ENCODE peak calls at places on chromosomes 1 and 21, in five cellular contexts. One of them, this sample, is unnamed.
A peak's percentile ranks its signal among the peaks of the same experiment; 100 is the strongest.

GRCh38 chr1:156482276-156482675 is 18.3 kb downstream of the MEF2D start:
- DNase-seq in fibroblast of lung: no peak
- DNase-seq in stomach: no peak
- DNase-seq in breast epithelium: no peak
- DNase-seq in AG04450: no peak
- DNase-seq in this sample: no peak

GRCh38 chr21:44925027-44925755 is 4.5 kb upstream of the ITGB2 start:
- DNase-seq in fibroblast of lung: peak; percentile 47
- DNase-seq in stomach: no peak
- DNase-seq in breast epithelium: no peak
- DNase-seq in AG04450: no peak
- DNase-seq in this sample: no peak

GRCh38 chr1:205711105-205712048 is 31.1 kb upstream of the SLC45A3 start:
- DNase-seq in fibroblast of lung: peak; percentile 74
- DNase-seq in stomach: peak; percentile 71
- DNase-seq in breast epithelium: peak; percentile 56
- DNase-seq in AG04450: peak; percentile 66
- DNase-seq in this sample: peak; percentile 70

GRCh38 chr1:30885580-30886513 is 22.7 kb downstream of the SDC3 start:
- DNase-seq in fibroblast of lung: no peak
- DNase-seq in stomach: no peak
- DNase-seq in breast epithelium: peak; percentile 83
- DNase-seq in AG04450: no peak
- DNase-seq in this sample: no peak

GRCh38 chr21:31220567-31220966 is 123.5 kb downstream of the TIAM1 start:
- DNase-seq in fibroblast of lung: peak; percentile 20
- DNase-seq in stomach: no peak
- DNase-seq in breast epithelium: no peak
- DNase-seq in AG04450: no peak
- DNase-seq in this sample: no peak

GRCh38 chr1:88763649-88764406 is 79.8 kb downstream of the PKN2 start:
- DNase-seq in fibroblast of lung: peak; percentile 84
- DNase-seq in stomach: no peak
- DNase-seq in breast epithelium: no peak
- DNase-seq in AG04450: no peak
- DNase-seq in this sample: no peak

GRCh38 chr1:110242731-110243130 is 32.6 kb downstream of the KCNC4 start:
- DNase-seq in fibroblast of lung: no peak
- DNase-seq in stomach: no peak
- DNase-seq in breast epithelium: no peak
- DNase-seq in AG04450: no peak
- DNase-seq in this sample: no peak

GRCh38 chr1:153122831-153123421 is 9.6 kb upstream of the SPRR2F start:
- DNase-seq in fibroblast of lung: no peak
- DNase-seq in stomach: peak; percentile 62
- DNase-seq in breast epithelium: peak; percentile 59
- DNase-seq in AG04450: no peak
- DNase-seq in this sample: no peak

GRCh38 chr1:29711582-29712274 is 475.4 kb downstream of the PTPRU start:
- DNase-seq in fibroblast of lung: peak; percentile 96
- DNase-seq in stomach: no peak
- DNase-seq in breast epithelium: no peak
- DNase-seq in AG04450: no peak
- DNase-seq in this sample: no peak

GRCh38 chr1:38009088-38009840 is 3.3 kb upstream of the UTP11 start:
- DNase-seq in fibroblast of lung: peak; percentile 72
- DNase-seq in stomach: no peak
- DNase-seq in breast epithelium: no peak
- DNase-seq in AG04450: no peak
- DNase-seq in this sample: no peak

GRCh38 chr1:20896824-20897223 is 109.7 kb upstream of the HP1BP3 start:
- DNase-seq in fibroblast of lung: peak; percentile 72
- DNase-seq in stomach: no peak
- DNase-seq in breast epithelium: no peak
- DNase-seq in AG04450: no peak
- DNase-seq in this sample: no peak

GRCh38 chr1:37865348-37866119 is 6.1 kb upstream of the MTF1 start:
- DNase-seq in fibroblast of lung: peak; percentile 26
- DNase-seq in stomach: no peak
- DNase-seq in breast epithelium: no peak
- DNase-seq in AG04450: no peak
- DNase-seq in this sample: no peak

GRCh38 chr1:31306278-31306677 is 9.4 kb downstream of the ZCCHC17 start:
- DNase-seq in fibroblast of lung: peak; percentile 93
- DNase-seq in stomach: no peak
- DNase-seq in breast epithelium: no peak
- DNase-seq in AG04450: peak; percentile 92
- DNase-seq in this sample: no peak

GRCh38 chr1:10084045-10084444 is 51.3 kb downstream of the UBE4B start:
- DNase-seq in fibroblast of lung: no peak
- DNase-seq in stomach: no peak
- DNase-seq in breast epithelium: no peak
- DNase-seq in AG04450: no peak
- DNase-seq in this sample: no peak

GRCh38 chr1:214566158-214567104 is 15.0 kb upstream of the PTPN14 start:
- DNase-seq in fibroblast of lung: peak; percentile 89
- DNase-seq in stomach: no peak
- DNase-seq in breast epithelium: no peak
- DNase-seq in AG04450: no peak
- DNase-seq in this sample: no peak

GRCh38 chr1:50603274-50604271 is 180.3 kb upstream of the DMRTA2 start:
- DNase-seq in fibroblast of lung: peak; percentile 81
- DNase-seq in stomach: no peak
- DNase-seq in breast epithelium: peak; percentile 51
- DNase-seq in AG04450: no peak
- DNase-seq in this sample: no peak

GRCh38 chr1:54396280-54396903 is 9.8 kb downstream of the SSBP3 start:
- DNase-seq in fibroblast of lung: no peak
- DNase-seq in stomach: no peak
- DNase-seq in breast epithelium: no peak
- DNase-seq in AG04450: no peak
- DNase-seq in this sample: no peak

GRCh38 chr1:202315576-202316168 is 26.1 kb downstream of the UBE2T start:
- DNase-seq in fibroblast of lung: peak; percentile 53
- DNase-seq in stomach: peak; percentile 87
- DNase-seq in breast epithelium: peak; percentile 74
- DNase-seq in AG04450: peak; percentile 44
- DNase-seq in this sample: peak; percentile 83

GRCh38 chr1:3900969-3901529 is 977 bp upstream of the C1orf174 start:
- DNase-seq in fibroblast of lung: peak; percentile 92
- DNase-seq in stomach: peak; percentile 99
- DNase-seq in breast epithelium: peak; percentile 98
- DNase-seq in AG04450: peak; percentile 87
- DNase-seq in this sample: peak; percentile 99

GRCh38 chr1:115829023-115829674 is 11.8 kb downstream of the NHLH2 start:
- DNase-seq in fibroblast of lung: peak; percentile 79
- DNase-seq in stomach: no peak
- DNase-seq in breast epithelium: no peak
- DNase-seq in AG04450: peak; percentile 27
- DNase-seq in this sample: peak; percentile 29

GRCh38 chr1:234589854-234590620 is 19.9 kb downstream of the IRF2BP2 start:
- DNase-seq in fibroblast of lung: peak; percentile 40
- DNase-seq in stomach: no peak
- DNase-seq in breast epithelium: no peak
- DNase-seq in AG04450: no peak
- DNase-seq in this sample: no peak

GRCh38 chr1:234586892-234587445 is 23.0 kb downstream of the IRF2BP2 start:
- DNase-seq in fibroblast of lung: peak; percentile 25
- DNase-seq in stomach: no peak
- DNase-seq in breast epithelium: no peak
- DNase-seq in AG04450: no peak
- DNase-seq in this sample: no peak

GRCh38 chr1:234589064-234589765 is 20.8 kb downstream of the IRF2BP2 start:
- DNase-seq in fibroblast of lung: peak; percentile 73
- DNase-seq in stomach: no peak
- DNase-seq in breast epithelium: peak; percentile 74
- DNase-seq in AG04450: no peak
- DNase-seq in this sample: no peak

GRCh38 chr1:234586304-234586703 is 23.7 kb downstream of the IRF2BP2 start:
- DNase-seq in fibroblast of lung: no peak
- DNase-seq in stomach: no peak
- DNase-seq in breast epithelium: no peak
- DNase-seq in AG04450: no peak
- DNase-seq in this sample: no peak

DNA sequence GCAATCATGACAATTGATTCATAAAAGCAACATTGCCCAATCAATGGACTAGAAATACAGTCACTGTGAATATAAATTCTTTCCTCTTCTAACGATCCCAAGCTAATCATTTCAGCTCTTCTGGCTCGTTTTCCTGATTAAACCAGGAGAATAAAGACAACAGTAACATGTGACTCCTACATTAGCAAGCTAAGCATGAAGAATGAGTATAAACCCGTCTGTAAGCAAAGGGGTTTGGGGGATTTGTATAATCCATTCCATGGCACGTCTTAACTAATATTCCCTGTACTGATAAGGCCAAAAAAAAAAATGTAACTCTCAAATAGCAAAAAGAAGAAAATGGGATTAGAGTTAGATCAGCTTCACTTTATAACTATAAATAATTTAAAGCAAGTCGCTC is 21.6 kb downstream of the IRF2BP2 start:
- DNase-seq in fibroblast of lung: no peak
- DNase-seq in stomach: no peak
- DNase-seq in breast epithelium: no peak
- DNase-seq in AG04450: no peak
- DNase-seq in this sample: no peak
- H3K9me3 ChIP-seq in fibroblast of lung: no peaks in the 10 kb centered on the region
- H3K9me3 ChIP-seq in stomach: no peaks in the 10 kb centered on the region
- H3K9me3 ChIP-seq in breast epithelium: no peaks in the 10 kb centered on the region
- H3K9me3 ChIP-seq in AG04450: no peaks in the 10 kb centered on the region
- H3K9me3 ChIP-seq in this sample: no peaks in the 10 kb centered on the region

GRCh38 chr1:224846119-224846907 is 83.2 kb upstream of the DNAH14 start:
- DNase-seq in fibroblast of lung: no peak
- DNase-seq in stomach: no peak
- DNase-seq in breast epithelium: no peak
- DNase-seq in AG04450: no peak
- DNase-seq in this sample: no peak
- H3K9me3 ChIP-seq in fibroblast of lung: no peaks in the 10 kb centered on the region
- H3K9me3 ChIP-seq in stomach: peaks cover 12% of the 10 kb centered on the region
- H3K9me3 ChIP-seq in breast epithelium: peaks cover 8% of the 10 kb centered on the region
- H3K9me3 ChIP-seq in AG04450: peaks cover 4% of the 10 kb centered on the region
- H3K9me3 ChIP-seq in this sample: no peaks in the 10 kb centered on the region

DNA sequence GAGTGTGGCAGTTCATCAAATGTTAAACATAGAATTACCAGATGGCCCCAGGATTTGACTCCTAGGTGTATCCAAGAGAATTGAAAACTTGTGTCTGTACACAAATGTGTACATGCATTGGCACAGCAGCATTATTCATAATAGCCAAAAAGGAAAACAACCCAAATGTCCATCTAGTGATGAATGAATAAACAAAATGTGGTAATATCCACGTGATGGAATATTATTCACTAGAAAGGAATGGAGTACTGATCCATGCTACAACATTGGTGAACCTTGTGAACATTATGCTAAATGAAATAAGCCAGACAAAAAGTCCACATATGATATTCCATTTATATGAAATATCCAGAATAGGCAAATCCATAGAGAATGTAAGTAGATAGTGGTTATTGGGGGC is 77.7 kb downstream of the RAVER2 start:
- DNase-seq in fibroblast of lung: peak; percentile 24
- DNase-seq in stomach: no peak
- DNase-seq in breast epithelium: no peak
- DNase-seq in AG04450: no peak
- DNase-seq in this sample: no peak
- H3K9me3 ChIP-seq in fibroblast of lung: no peaks in the 10 kb centered on the region
- H3K9me3 ChIP-seq in stomach: no peaks in the 10 kb centered on the region
- H3K9me3 ChIP-seq in breast epithelium: no peaks in the 10 kb centered on the region
- H3K9me3 ChIP-seq in AG04450: no peaks in the 10 kb centered on the region
- H3K9me3 ChIP-seq in this sample: no peaks in the 10 kb centered on the region

DNA sequence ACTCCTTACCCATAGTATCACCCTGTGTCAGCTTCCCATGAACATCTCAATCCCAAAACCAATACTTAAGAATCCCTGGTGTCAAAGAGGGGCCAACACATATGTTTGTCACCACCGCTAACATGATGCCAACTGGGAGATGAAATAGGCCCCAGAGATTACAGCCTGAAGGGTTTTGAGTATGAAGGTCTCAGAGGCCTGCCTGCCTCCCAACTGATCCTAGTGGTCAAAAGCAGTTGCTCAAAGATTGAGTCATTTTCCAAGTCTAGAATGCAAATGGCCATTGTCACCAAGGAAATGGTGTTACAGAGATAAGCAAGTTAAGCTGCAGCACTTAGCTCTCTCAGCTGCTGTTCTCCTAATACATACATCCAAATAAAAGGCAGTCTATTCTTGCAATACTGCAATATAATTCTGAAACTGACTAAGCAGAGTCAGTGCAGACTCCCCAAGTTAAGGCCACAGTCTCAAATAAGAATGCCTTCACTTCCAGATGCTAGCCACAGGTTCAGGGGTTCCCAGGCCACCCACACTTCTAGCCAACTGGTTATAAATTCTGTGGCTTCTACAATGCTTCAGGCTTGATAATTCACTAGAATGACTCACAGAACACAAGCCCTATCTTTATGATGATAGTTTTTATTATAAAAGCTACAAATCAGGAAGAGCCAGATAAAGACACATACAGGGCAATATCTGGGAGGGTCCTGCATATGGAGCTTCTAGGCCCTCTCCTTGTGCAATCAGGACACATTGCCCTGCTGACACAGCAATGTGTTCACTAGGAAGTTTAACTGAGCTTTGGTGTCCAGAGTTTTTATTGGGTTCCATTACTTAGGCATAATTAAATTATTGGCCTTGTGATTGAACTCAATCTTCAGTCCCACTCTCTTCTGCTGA is 18.6 kb downstream of the DUSP10 start:
- DNase-seq in fibroblast of lung: peak; percentile 89
- DNase-seq in stomach: no peak
- DNase-seq in breast epithelium: no peak
- DNase-seq in AG04450: no peak
- DNase-seq in this sample: no peak
- H3K9me3 ChIP-seq in fibroblast of lung: no peaks in the 10 kb centered on the region
- H3K9me3 ChIP-seq in stomach: no peaks in the 10 kb centered on the region
- H3K9me3 ChIP-seq in breast epithelium: no peaks in the 10 kb centered on the region
- H3K9me3 ChIP-seq in AG04450: no peaks in the 10 kb centered on the region
- H3K9me3 ChIP-seq in this sample: no peaks in the 10 kb centered on the region

DNA sequence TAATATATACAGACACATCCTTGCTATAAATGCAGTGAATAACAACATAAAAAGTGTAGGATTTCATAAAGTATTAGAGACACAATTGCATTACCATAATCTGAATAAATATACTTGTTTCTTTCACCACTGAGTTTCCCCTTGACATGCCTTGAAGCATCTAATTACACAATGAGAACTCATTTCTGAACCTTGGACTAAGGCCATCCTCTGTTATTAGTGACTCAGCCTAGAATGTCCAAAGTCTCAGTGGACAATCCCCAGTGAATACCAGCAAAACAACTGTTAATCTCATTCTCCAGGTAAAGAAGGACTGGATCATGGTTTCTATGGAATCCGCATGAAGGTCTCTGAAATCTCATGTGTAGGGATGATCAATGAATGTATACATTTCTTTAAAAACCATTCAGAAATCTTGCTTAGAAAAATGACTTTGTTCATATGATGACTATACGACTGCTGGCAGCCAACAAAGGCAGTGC is at the start of gene OR2L5:
- DNase-seq in fibroblast of lung: no peak
- DNase-seq in stomach: no peak
- DNase-seq in breast epithelium: no peak
- DNase-seq in AG04450: no peak
- DNase-seq in this sample: no peak
- H3K9me3 ChIP-seq in fibroblast of lung: no peaks in the 10 kb centered on the region
- H3K9me3 ChIP-seq in stomach: peaks cover 7% of the 10 kb centered on the region
- H3K9me3 ChIP-seq in breast epithelium: peaks cover 30% of the 10 kb centered on the region
- H3K9me3 ChIP-seq in AG04450: peaks cover 5% of the 10 kb centered on the region
- H3K9me3 ChIP-seq in this sample: peaks cover 12% of the 10 kb centered on the region

This sample was measured in transverse colon.